ENCODE peak calls at places on chromosomes 11 and 22, in seven cellular contexts. R is HAP-1; I is fibroblast of lung; T is CD8-positive, alpha-beta T cell; K is body of pancreas; M is SK-N-SH; C is astrocyte. G is an unnamed sample.
A peak's percentile ranks its signal among the peaks of the same experiment; 100 is the strongest.

GRCh38 chr22:48357196-48357595 is 1470.5 kb downstream of the BRD1 start:
- DNase-seq in R (no peak), I (no peak), T (no peak), K (no peak), M (no peak), C (no peak), G (no peak)

GRCh38 chr11:68418671-68419070 is 41.9 kb upstream of the PPP6R3 start:
- DNase-seq in R (no peak), I (no peak), T (no peak), K (no peak), M (no peak), C (no peak), G (no peak)

GRCh38 chr11:628056-628455 is 1.1 kb upstream of the SCT start:
- DNase-seq in R (no peak), I (no peak), T (no peak), K (no peak), M (no peak), C (no peak), G (no peak)

GRCh38 chr11:113286001-113286400 is 28.4 kb upstream of the TTC12 start:
- DNase-seq in R (no peak), I (no peak), T (no peak), K (no peak), M (no peak), C (no peak), G (no peak)

GRCh38 chr11:15484398-15484797 is 369.7 kb downstream of the INSC start:
- DNase-seq in R (no peak), I (no peak), T (no peak), K (no peak), M (no peak), C (no peak), G (no peak)

GRCh38 chr11:111299111-111300026 is 1.0 kb downstream of the POU2AF3 start:
- DNase-seq in R (no peak), I (peak; percentile 46), T (no peak), K (peak; percentile 77), M (peak; percentile 92), C (peak; percentile 27), G (no peak)

GRCh38 chr11:130411223-130411622 is 17.2 kb downstream of the ADAMTS8 start:
- DNase-seq in R (no peak), I (no peak), T (no peak), K (no peak), M (no peak), C (no peak), G (no peak)

GRCh38 chr22:37509026-37509886 is 10.0 kb downstream of the CARD10 start:
- DNase-seq in R (no peak), I (no peak), T (no peak), K (no peak), M (peak; percentile 70), C (no peak), G (no peak)

GRCh38 chr11:126366064-126366822 is 10.8 kb downstream of the ST3GAL4 start:
- DNase-seq in R (no peak), I (no peak), T (no peak), K (no peak), M (no peak), C (no peak), G (no peak)

GRCh38 chr22:39246690-39247332 is 2.0 kb upstream of the PDGFB start:
- DNase-seq in R (no peak), I (no peak), T (no peak), K (no peak), M (no peak), C (no peak), G (no peak)

GRCh38 chr11:29161216-29161615 is 855.6 kb downstream of the KCNA4 start:
- DNase-seq in R (no peak), I (peak; percentile 67), T (no peak), K (no peak), M (no peak), C (peak; percentile 50), G (no peak)

GRCh38 chr22:42902875-42903510 is 45.9 kb upstream of the ARFGAP3 start:
- DNase-seq in R (no peak), I (no peak), T (no peak), K (no peak), M (no peak), C (no peak), G (no peak)

GRCh38 chr11:84993386-84993785 is 633.8 kb downstream of the DLG2 start:
- DNase-seq in R (no peak), I (peak; percentile 5), T (no peak), K (no peak), M (no peak), C (no peak), G (no peak)

GRCh38 chr22:39097098-39098020 is at the start of gene APOBEC3H:
- DNase-seq in R (peak; percentile 75), I (peak; percentile 8), T (peak; percentile 42), K (no peak), M (no peak), C (no peak), G (no peak)

GRCh38 chr11:96948066-96948465 is 558.3 kb downstream of the JRKL start:
- DNase-seq in R (no peak), I (no peak), T (no peak), K (no peak), M (no peak), C (no peak), G (no peak)

GRCh38 chr22:40556641-40557040 is 79.9 kb downstream of the MRTFA start:
- DNase-seq in R (no peak), I (no peak), T (no peak), K (no peak), M (no peak), C (no peak), G (no peak)

GRCh38 chr11:82792319-82792718 is 58.7 kb upstream of the FAM181B start:
- DNase-seq in R (no peak), I (no peak), T (no peak), K (no peak), M (no peak), C (no peak), G (no peak)

GRCh38 chr22:23283591-23284503 is 103.5 kb downstream of the BCR start:
- DNase-seq in R (no peak), I (no peak), T (no peak), K (no peak), M (no peak), C (no peak), G (no peak)

GRCh38 chr11:75342966-75343870 is 8.2 kb downstream of the ARRB1 start:
- DNase-seq in R (no peak), I (no peak), T (no peak), K (peak; percentile 80), M (no peak), C (peak; percentile 30), G (no peak)
- H3K4me1 ChIP-seq in R (peaks cover 19% of the 10 kb centered on the region), I (peaks cover 50% of the 10 kb centered on the region), T (peaks cover 98% of the 10 kb centered on the region), K (peaks cover 88% of the 10 kb centered on the region), M (peaks cover 53% of the 10 kb centered on the region), C (peaks cover 29% of the 10 kb centered on the region), G (peaks cover 93% of the 10 kb centered on the region)

GRCh38 chr22:19062909-19063308 is 59.3 kb downstream of the DGCR2 start:
- DNase-seq in R (no peak), I (no peak), T (no peak), K (no peak), M (no peak), C (no peak), G (no peak)

GRCh38 chr22:19060356-19061009 is 61.7 kb downstream of the DGCR2 start:
- DNase-seq in R (no peak), I (peak; percentile 53), T (no peak), K (peak; percentile 9), M (no peak), C (peak; percentile 42), G (no peak)

GRCh38 chr22:19063581-19064353 is 58.4 kb downstream of the DGCR2 start:
- DNase-seq in R (no peak), I (no peak), T (no peak), K (no peak), M (no peak), C (no peak), G (no peak)

GRCh38 chr22:19061471-19062138 is 60.6 kb downstream of the DGCR2 start:
- DNase-seq in R (no peak), I (no peak), T (no peak), K (no peak), M (no peak), C (no peak), G (no peak)

GRCh38 chr22:19062139-19062789 is 59.9 kb downstream of the DGCR2 start:
- DNase-seq in R (no peak), I (no peak), T (no peak), K (peak; percentile 40), M (no peak), C (no peak), G (no peak)
- H3K36me3 ChIP-seq in R (peaks cover 69% of the 10 kb centered on the region), I (peaks cover 19% of the 10 kb centered on the region), T (peaks cover 87% of the 10 kb centered on the region), K (peaks cover 4% of the 10 kb centered on the region), M (peaks cover 46% of the 10 kb centered on the region), C (peaks cover 2% of the 10 kb centered on the region), G (peaks cover 20% of the 10 kb centered on the region)

GRCh38 chr22:29482726-29483125 is 2.7 kb downstream of the NEFH start:
- DNase-seq in R (no peak), I (no peak), T (no peak), K (no peak), M (no peak), C (no peak), G (no peak)
- H3K4me3 ChIP-seq in R (no peak overlapping the region), I (no peak overlapping the region), T (no peak overlapping the region), K (no peak overlapping the region), M (no peak overlapping the region), C (no peak overlapping the region), G (no peak overlapping the region)

GRCh38 chr11:74465291-74465708 is 2.0 kb downstream of the KCNE3 start:
- DNase-seq in R (no peak), I (no peak), T (no peak), K (no peak), M (no peak), C (no peak), G (no peak)

GRCh38 chr11:74462631-74463030 is 4.7 kb downstream of the KCNE3 start:
- DNase-seq in R (no peak), I (no peak), T (no peak), K (no peak), M (no peak), C (no peak), G (no peak)

GRCh38 chr11:74463216-74463615 is 4.1 kb downstream of the KCNE3 start:
- DNase-seq in R (no peak), I (no peak), T (no peak), K (no peak), M (no peak), C (no peak), G (no peak)

GRCh38 chr11:74466916-74467885 is at the start of gene KCNE3:
- DNase-seq in R (peak; percentile 41), I (peak; percentile 27), T (no peak), K (peak; percentile 52), M (no peak), C (no peak), G (no peak)

DNA sequence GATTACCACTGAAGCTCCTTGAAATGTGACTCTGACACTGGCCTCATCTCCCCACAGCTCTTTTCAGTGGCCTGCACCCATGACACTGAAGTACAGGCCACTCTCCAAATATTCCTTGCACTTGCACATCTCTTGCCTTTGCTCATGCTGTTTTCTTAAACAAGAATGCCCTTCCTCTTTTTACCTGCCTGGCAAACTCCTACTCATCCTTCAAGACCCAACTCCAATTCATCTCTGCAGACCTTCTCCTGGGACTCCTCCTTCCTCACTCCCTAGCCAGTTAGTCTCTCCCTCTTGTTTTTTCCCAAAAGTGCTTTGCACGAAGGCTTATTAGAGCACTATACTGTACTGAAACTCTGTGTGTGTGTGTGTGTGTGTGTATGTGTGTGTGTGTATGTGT is 2.6 kb downstream of the KCNE3 start:
- DNase-seq in R (no peak), I (no peak), T (no peak), K (no peak), M (no peak), C (no peak), G (no peak)
- H3K4me1 ChIP-seq in R (no peaks in the 10 kb centered on the region), I (no peaks in the 10 kb centered on the region), T (no peaks in the 10 kb centered on the region), K (peaks cover 59% of the 10 kb centered on the region), M (no peaks in the 10 kb centered on the region), C (peaks cover 11% of the 10 kb centered on the region), G (no peaks in the 10 kb centered on the region)

G was measured in naive thymus-derived CD4-positive, alpha-beta T cell.